ENCODE peak calls at places on chromosomes 16 and 17, in five cellular contexts. R, C, O, A and Z are unnamed samples.

GRCh38 chr16:69286941-69287713 is 24.0 kb upstream of the VPS4A start:
- DNase-seq in R (peak; percentile 78), C (peak; percentile 47), O (no peak), A (peak; percentile 18), Z (no peak)

GRCh38 chr17:18151290-18151689 is 32.3 kb upstream of the ALKBH5 start:
- DNase-seq in R (no peak), C (no peak), O (no peak), A (no peak), Z (no peak)

GRCh38 chr16:2328428-2328827 is 12.1 kb downstream of the ABCA3 start:
- DNase-seq in R (no peak), C (no peak), O (no peak), A (no peak), Z (no peak)

GRCh38 chr17:19486351-19487008 is 47.2 kb upstream of the SLC47A1 start:
- DNase-seq in R (no peak), C (no peak), O (no peak), A (no peak), Z (no peak)

GRCh38 chr16:88638323-88639230 is at the start of gene IL17C:
- DNase-seq in R (no peak), C (no peak), O (peak; percentile 68), A (no peak), Z (peak; percentile 80)

GRCh38 chr16:72679856-72680255 is 368.1 kb downstream of the ZFHX3 start:
- DNase-seq in R (no peak), C (no peak), O (no peak), A (no peak), Z (no peak)

GRCh38 chr16:12891836-12892235 is 9.6 kb upstream of the SHISA9 start:
- DNase-seq in R (no peak), C (no peak), O (no peak), A (no peak), Z (no peak)

GRCh38 chr16:48608452-48608851 is 1.5 kb downstream of the N4BP1 start:
- DNase-seq in R (no peak), C (peak; percentile 70), O (no peak), A (no peak), Z (no peak)

GRCh38 chr17:13509561-13509960 is 92.2 kb downstream of the HS3ST3A1 start:
- DNase-seq in R (peak; percentile 26), C (no peak), O (no peak), A (peak; percentile 17), Z (no peak)

GRCh38 chr17:64728041-64728695 is 66.1 kb upstream of the SMURF2 start:
- DNase-seq in R (no peak), C (no peak), O (no peak), A (no peak), Z (no peak)

GRCh38 chr17:2924211-2924610 is 128.0 kb downstream of the RAP1GAP2 start:
- DNase-seq in R (peak; percentile 65), C (peak; percentile 88), O (no peak), A (no peak), Z (no peak)

GRCh38 chr16:47939690-47940089 is 216.1 kb downstream of the ABCC12 start:
- DNase-seq in R (no peak), C (no peak), O (no peak), A (no peak), Z (no peak)

GRCh38 chr16:89602273-89602951 is 11.0 kb upstream of the DPEP1 start:
- DNase-seq in R (peak; percentile 91), C (peak; percentile 77), O (peak; percentile 74), A (peak; percentile 70), Z (peak; percentile 70)

GRCh38 chr17:49850772-49851386 is 3.0 kb upstream of the TAC4 start:
- DNase-seq in R (no peak), C (no peak), O (peak; percentile 60), A (no peak), Z (peak; percentile 66)

GRCh38 chr16:25155553-25156460 is 44.3 kb downstream of the LCMT1 start:
- DNase-seq in R (peak; percentile 34), C (no peak), O (no peak), A (no peak), Z (no peak)

GRCh38 chr17:39700148-39700987 is 504 bp downstream of the ERBB2 start:
- DNase-seq in R (peak; percentile 7), C (peak; percentile 65), O (peak; percentile 59), A (no peak), Z (no peak)

GRCh38 chr17:77372444-77373297 is 231.9 kb downstream of the SEC14L1 start:
- DNase-seq in R (peak; percentile 87), C (peak; percentile 97), O (peak; percentile 93), A (peak; percentile 91), Z (peak; percentile 97)

GRCh38 chr17:39212841-39213480 is 12.8 kb downstream of the STAC2 start:
- DNase-seq in R (no peak), C (no peak), O (no peak), A (no peak), Z (peak; percentile 60)

GRCh38 chr17:37791434-37791833 is 46.6 kb upstream of the HNF1B start:
- DNase-seq in R (peak; percentile 51), C (peak; percentile 59), O (no peak), A (no peak), Z (peak; percentile 46)

GRCh38 chr17:47189732-47190621 is 882 bp upstream of the CDC27 start:
- DNase-seq in R (no peak), C (no peak), O (no peak), A (no peak), Z (no peak)

GRCh38 chr17:41975099-41976083 is 8.8 kb downstream of the CNP start:
- DNase-seq in R (peak; percentile 69), C (no peak), O (no peak), A (no peak), Z (no peak)

GRCh38 chr17:83054518-83055125 is 24.8 kb upstream of the METRNL start:
- DNase-seq in R (no peak), C (no peak), O (peak; percentile 29), A (no peak), Z (no peak)

GRCh38 chr16:50718061-50718760 is 23.7 kb upstream of the CYLD start:
- DNase-seq in R (peak; percentile 36), C (no peak), O (no peak), A (no peak), Z (no peak)

GRCh38 chr17:38415250-38416194 is 12.7 kb upstream of the ARHGAP23 start:
- DNase-seq in R (peak; percentile 69), C (peak; percentile 89), O (peak; percentile 86), A (no peak), Z (peak; percentile 89)

GRCh38 chr17:63848834-63849689 is 6.6 kb upstream of the SMARCD2 start:
- DNase-seq in R (peak; percentile 80), C (peak; percentile 97), O (peak; percentile 100), A (peak; percentile 61), Z (peak; percentile 99)

GRCh38 chr17:82911822-82912221 is 72.0 kb upstream of the ZNF750 start:
- DNase-seq in R (no peak), C (no peak), O (no peak), A (no peak), Z (no peak)

GRCh38 chr17:59707971-59708425 is 544 bp downstream of the VMP1 start:
- DNase-seq in R (no peak), C (no peak), O (no peak), A (peak; percentile 24), Z (no peak)

GRCh38 chr17:28255616-28256015 is 63.4 kb upstream of the TMEM97 start:
- DNase-seq in R (no peak), C (no peak), O (no peak), A (no peak), Z (no peak)

GRCh38 chr17:21089145-21089544 is 37.6 kb upstream of the DHRS7B start:
- DNase-seq in R (no peak), C (no peak), O (no peak), A (no peak), Z (no peak)

GRCh38 chr17:80049986-80050385 is 13.5 kb downstream of the CCDC40 start:
- DNase-seq in R (no peak), C (no peak), O (no peak), A (no peak), Z (no peak)

GRCh38 chr17:80050706-80051105 is 14.3 kb downstream of the CCDC40 start:
- DNase-seq in R (no peak), C (no peak), O (no peak), A (no peak), Z (no peak)

GRCh38 chr17:80051681-80052080 is 15.2 kb downstream of the CCDC40 start:
- DNase-seq in R (no peak), C (no peak), O (no peak), A (no peak), Z (no peak)

GRCh38 chr17:80055597-80055996 is 19.2 kb downstream of the CCDC40 start:
- DNase-seq in R (no peak), C (peak; percentile 42), O (no peak), A (no peak), Z (no peak)

DNA sequence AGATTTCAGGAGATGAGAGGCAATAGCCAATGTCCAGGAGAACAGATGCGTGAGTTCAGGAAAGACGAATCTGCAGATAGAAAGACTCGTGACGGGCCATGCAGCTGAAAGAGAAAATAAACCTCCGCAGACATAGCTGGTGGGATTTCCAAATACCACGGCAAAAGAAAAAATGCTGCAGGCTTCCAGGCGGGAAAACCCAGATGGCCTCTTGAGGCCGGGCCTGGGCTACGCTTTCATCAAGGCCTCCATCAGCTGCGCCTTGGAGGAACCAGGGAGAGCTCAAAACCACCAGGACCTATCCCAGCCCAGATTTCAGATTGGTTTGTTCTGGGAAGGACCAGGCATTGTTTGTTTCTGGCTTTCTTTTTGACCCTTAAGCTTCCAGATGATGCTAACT is 16.7 kb downstream of the CCDC40 start:
- DNase-seq in R (no peak), C (no peak), O (no peak), A (no peak), Z (no peak)
- H2BK15ac ChIP-seq in R (no peak overlapping the region), C (no peak overlapping the region), O (no peak overlapping the region), A (no peak overlapping the region), Z (no peak overlapping the region)

DNA sequence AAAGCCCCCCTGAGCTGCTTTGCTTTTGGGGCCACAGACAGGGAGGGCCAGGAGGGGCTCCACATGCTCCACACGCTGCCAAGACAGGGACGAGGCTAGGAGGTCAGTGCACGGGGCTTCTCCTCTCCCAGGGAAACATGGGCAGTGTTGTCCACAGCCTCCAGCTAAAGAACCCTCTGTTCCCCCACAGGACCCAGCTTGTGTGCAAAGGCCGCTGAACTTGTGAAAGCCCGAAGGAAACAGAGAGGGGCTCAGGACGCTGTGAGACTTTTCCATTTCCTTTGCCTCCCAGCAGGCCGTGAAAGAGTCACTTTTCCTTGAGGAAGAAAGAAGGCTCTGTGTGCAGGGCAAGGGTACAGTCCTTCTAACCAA is 9.7 kb downstream of the CDRT4 start:
- DNase-seq in R (no peak), C (no peak), O (no peak), A (no peak), Z (no peak)
- H2BK15ac ChIP-seq in R (peak overlapping the region; percentile 18), C (no peak overlapping the region), O (no peak overlapping the region), A (no peak overlapping the region), Z (no peak overlapping the region)

GRCh38 chr16:75109732-75110243 is 6.8 kb downstream of the LDHD start:
- DNase-seq in R (no peak), C (no peak), O (no peak), A (no peak), Z (peak; percentile 36)
- H2BK15ac ChIP-seq in R (peak overlapping the region; percentile 76), C (no peak overlapping the region), O (no peak overlapping the region), A (no peak overlapping the region), Z (no peak overlapping the region)

DNA sequence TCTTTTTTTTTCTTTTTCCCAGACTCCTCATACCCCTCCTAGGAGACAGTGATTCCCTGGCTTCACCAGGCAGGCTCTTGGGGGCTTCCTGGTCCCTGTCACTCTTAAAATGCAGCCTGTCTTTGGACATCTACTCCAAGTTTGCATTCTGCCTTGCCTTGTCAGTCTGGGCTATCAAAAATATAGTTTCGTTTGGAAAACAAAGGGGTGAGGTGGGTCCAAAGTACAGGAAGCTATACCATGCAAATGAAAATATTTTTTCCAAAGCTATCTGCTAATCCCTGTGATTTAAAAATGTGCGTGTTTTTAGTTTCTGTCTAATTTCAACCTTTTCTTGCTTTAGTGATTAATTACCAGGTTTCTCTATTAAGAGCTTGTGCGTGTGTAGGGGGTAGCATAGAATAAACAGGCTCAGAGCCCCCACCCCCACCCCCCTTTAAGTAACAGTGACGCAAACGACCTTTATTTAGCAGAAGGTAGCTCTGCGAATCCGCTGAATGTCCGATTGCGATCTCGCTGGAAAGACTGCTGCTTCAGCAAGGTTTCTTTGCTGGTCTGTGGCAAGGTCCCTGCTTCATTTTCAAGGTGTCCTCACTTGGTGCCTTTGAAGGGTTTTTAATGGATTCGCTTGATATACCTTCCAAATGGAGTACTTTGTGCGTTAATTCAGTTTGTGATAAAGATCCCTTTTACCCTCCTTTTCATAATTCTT is 510.2 kb downstream of the WWOX start:
- DNase-seq in R (no peak), C (no peak), O (no peak), A (no peak), Z (no peak)
- H2BK15ac ChIP-seq in R (no peak overlapping the region), C (no peak overlapping the region), O (no peak overlapping the region), A (no peak overlapping the region), Z (no peak overlapping the region)